ENCODE peak calls at places on chromosomes 2 and 18, in nine cellular contexts. X, P, S, A, Y, E, T, W and D are unnamed samples.
A peak's percentile ranks its signal among the peaks of the same experiment; 100 is the strongest.

GRCh38 chr2:121220995-121221394 is 64.0 kb downstream of the TFCP2L1 start:
- DNase-seq in W (no peak), E (no peak), A (no peak), P (no peak), T (no peak), Y (no peak), S (no peak), X (no peak), D (no peak)

GRCh38 chr18:12491611-12492435 is 84.1 kb downstream of the PRELID3A start:
- DNase-seq in A (no peak), T (no peak), Y (no peak), E (no peak), S (no peak), W (no peak), X (no peak), P (no peak), D (no peak)

GRCh38 chr2:124778076-124778475 is 753.0 kb downstream of the CNTNAP5 start:
- DNase-seq in T (no peak), S (no peak), E (no peak), A (no peak), X (no peak), Y (no peak), W (no peak), P (no peak), D (no peak)

GRCh38 chr18:41553716-41554115 is 401.3 kb upstream of the PIK3C3 start:
- DNase-seq in Y (peak; percentile 10), W (no peak), P (no peak), X (no peak), E (no peak), S (no peak), A (no peak), T (peak; percentile 20), D (no peak)

GRCh38 chr2:63379438-63379837 is 208.8 kb downstream of the WDPCP start:
- DNase-seq in S (no peak), E (no peak), T (no peak), X (no peak), Y (no peak), A (no peak), W (no peak), P (no peak), D (no peak)

GRCh38 chr2:135451966-135452365 is 79.1 kb downstream of the ZRANB3 start:
- DNase-seq in S (no peak), P (no peak), A (no peak), Y (no peak), W (no peak), T (no peak), X (no peak), E (no peak), D (no peak)

GRCh38 chr18:27652480-27653121 is 467.5 kb upstream of the CHST9 start:
- DNase-seq in X (no peak), W (no peak), E (no peak), T (peak; percentile 10), P (no peak), Y (no peak), A (no peak), S (no peak), D (no peak)

GRCh38 chr2:186603208-186603765 is 13.4 kb downstream of the ITGAV start:
- DNase-seq in E (no peak), T (no peak), W (no peak), P (no peak), A (no peak), X (no peak), Y (no peak), S (no peak), D (no peak)

GRCh38 chr2:189056200-189057106 is 82.3 kb downstream of the COL3A1 start:
- DNase-seq in P (no peak), E (no peak), A (no peak), Y (no peak), W (no peak), S (no peak), X (no peak), T (no peak), D (no peak)

GRCh38 chr2:763766-764525 is 86.7 kb upstream of the TMEM18 start:
- DNase-seq in Y (no peak), T (no peak), X (peak; percentile 29), W (no peak), A (no peak), P (no peak), E (no peak), S (no peak), D (no peak)

GRCh38 chr18:42513416-42513815 is 558.4 kb downstream of the PIK3C3 start:
- DNase-seq in P (no peak), T (no peak), E (no peak), S (no peak), X (no peak), Y (no peak), A (no peak), W (no peak), D (no peak)

GRCh38 chr2:71736091-71736878 is 282.9 kb downstream of the DYSF start:
- DNase-seq in E (no peak), P (no peak), S (no peak), X (peak; percentile 60), W (no peak), Y (no peak), A (no peak), T (no peak), D (no peak)

GRCh38 chr2:52704251-52704650 is 1063.4 kb upstream of the CHAC2 start:
- DNase-seq in S (no peak), W (no peak), A (no peak), T (no peak), P (no peak), Y (no peak), E (no peak), X (no peak), D (no peak)

GRCh38 chr2:45851576-45852304 is 200.3 kb downstream of the PRKCE start:
- DNase-seq in E (no peak), W (peak; percentile 11), A (no peak), P (no peak), X (peak; percentile 77), S (no peak), T (no peak), Y (no peak), D (no peak)

GRCh38 chr2:83695037-83695436 is 764.0 kb downstream of the SUCLG1 start:
- DNase-seq in E (no peak), A (no peak), X (no peak), T (no peak), Y (no peak), P (no peak), W (no peak), S (no peak), D (no peak)

GRCh38 chr18:27540126-27540525 is 355.0 kb upstream of the CHST9 start:
- DNase-seq in P (no peak), S (peak; percentile 32), A (no peak), W (no peak), X (no peak), E (no peak), T (no peak), Y (peak; percentile 10), D (no peak)

GRCh38 chr2:32485399-32485798 is 128.6 kb downstream of the BIRC6 start:
- DNase-seq in Y (no peak), A (no peak), P (no peak), S (no peak), X (no peak), E (no peak), T (no peak), W (no peak), D (no peak)

GRCh38 chr2:7029291-7030059 is 112.3 kb downstream of the RNF144A start:
- DNase-seq in P (no peak), S (no peak), X (no peak), Y (no peak), A (no peak), E (no peak), T (peak; percentile 46), W (no peak), D (no peak)

GRCh38 chr2:147547425-147547824 is 297.4 kb upstream of the ACVR2A start:
- DNase-seq in E (no peak), S (no peak), W (no peak), Y (no peak), P (no peak), X (no peak), T (no peak), A (no peak), D (no peak)

GRCh38 chr2:147548453-147548852 is 296.4 kb upstream of the ACVR2A start:
- DNase-seq in S (no peak), Y (no peak), P (no peak), E (no peak), X (no peak), T (no peak), W (no peak), A (no peak), D (no peak)

GRCh38 chr2:147551331-147551730 is 293.5 kb upstream of the ACVR2A start:
- DNase-seq in E (no peak), Y (no peak), X (no peak), W (no peak), A (no peak), T (no peak), P (no peak), S (no peak), D (no peak)

GRCh38 chr2:147546109-147546508 is 298.7 kb upstream of the ACVR2A start:
- DNase-seq in T (no peak), E (no peak), A (no peak), X (no peak), Y (no peak), S (no peak), W (no peak), P (no peak), D (no peak)

GRCh38 chr2:147549054-147549453 is 295.8 kb upstream of the ACVR2A start:
- DNase-seq in P (no peak), E (no peak), Y (no peak), X (no peak), T (no peak), S (no peak), W (no peak), A (no peak), D (no peak)
- H3K4me1 ChIP-seq in P (no peaks in the 10 kb centered on the region), E (no peaks in the 10 kb centered on the region), Y (peaks cover 9% of the 10 kb centered on the region), X (no peaks in the 10 kb centered on the region), T (no peaks in the 10 kb centered on the region), S (peaks cover 3% of the 10 kb centered on the region), W (no peaks in the 10 kb centered on the region), A (no peaks in the 10 kb centered on the region), D (no peaks in the 10 kb centered on the region)

DNA sequence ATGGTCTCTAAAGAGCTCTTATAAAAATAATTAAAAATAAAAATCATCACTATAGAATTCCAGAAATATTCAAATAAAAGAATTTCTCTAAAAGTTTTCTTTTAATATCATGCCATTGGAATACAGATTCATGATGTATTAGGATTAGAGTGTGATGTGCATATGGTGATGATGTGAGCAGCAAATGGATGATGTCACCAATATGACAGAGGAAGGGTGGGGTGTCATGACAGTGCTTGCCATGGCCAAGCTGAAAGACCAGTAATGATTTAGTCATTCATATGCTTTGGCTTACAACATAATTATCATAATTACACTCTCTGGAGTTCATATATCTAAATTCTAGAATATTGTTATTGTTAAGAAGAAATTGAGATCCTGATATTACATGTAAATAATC is 27.4 kb upstream of the TTC32 start:
- DNase-seq in X (no peak), A (no peak), E (no peak), P (no peak), Y (no peak), S (no peak), T (no peak), W (no peak), D (no peak)
- H3K36me3 ChIP-seq in X (peaks cover 11% of the 10 kb centered on the region), A (peaks cover 6% of the 10 kb centered on the region), E (no peaks in the 10 kb centered on the region), P (no peaks in the 10 kb centered on the region), Y (no peaks in the 10 kb centered on the region), S (peaks cover 79% of the 10 kb centered on the region), T (peaks cover 18% of the 10 kb centered on the region), W (no peaks in the 10 kb centered on the region), D (peaks cover 5% of the 10 kb centered on the region)

GRCh38 chr2:173296235-173296634 is 58.4 kb upstream of the CDCA7 start:
- DNase-seq in S (no peak), E (no peak), P (no peak), X (no peak), Y (no peak), W (no peak), A (no peak), T (no peak), D (no peak)
- H3K4me3 ChIP-seq in S (no peak overlapping the region), E (no peak overlapping the region), P (no peak overlapping the region), X (no peak overlapping the region), Y (no peak overlapping the region), W (no peak overlapping the region), A (no peak overlapping the region), T (no peak overlapping the region), D (no peak overlapping the region)

GRCh38 chr2:210167227-210167626 is 4.0 kb downstream of the KANSL1L start:
- DNase-seq in X (no peak), Y (no peak), S (no peak), T (no peak), A (no peak), P (no peak), W (no peak), E (no peak), D (no peak)
- H3K4me1 ChIP-seq in X (peaks cover 55% of the 10 kb centered on the region), Y (peaks cover 12% of the 10 kb centered on the region), S (no peaks in the 10 kb centered on the region), T (peaks cover 47% of the 10 kb centered on the region), A (peaks cover 7% of the 10 kb centered on the region), P (peaks cover 5% of the 10 kb centered on the region), W (peaks cover 14% of the 10 kb centered on the region), E (peaks cover 1% of the 10 kb centered on the region), D (no peaks in the 10 kb centered on the region)